ENCODE peak calls at places on chromosomes 13 and 19, in eight cellular contexts. M, F, R, U, J, G, S and C are unnamed samples.

GRCh38 chr13:108031859-108032258 is 183.5 kb downstream of the LIG4 start:
- DNase-seq in G (no peak), J (no peak), R (no peak), M (no peak), F (no peak), S (no peak), U (no peak), C (no peak)

GRCh38 chr13:23609414-23610186 is 39.4 kb downstream of the TNFRSF19 start:
- DNase-seq in G (no peak), M (no peak), R (peak), J (no peak), S (no peak), U (no peak), F (no peak), C (no peak)

GRCh38 chr13:96994849-96995243 is 570 bp upstream of the OXGR1 start:
- DNase-seq in F (no peak), J (no peak), M (no peak), G (no peak), R (no peak), U (no peak), S (no peak), C (no peak)

GRCh38 chr13:20964904-20965303 is 62.4 kb upstream of the XPO4 start:
- DNase-seq in J (no peak), F (no peak), M (no peak), S (no peak), G (no peak), U (no peak), R (no peak), C (no peak)

GRCh38 chr19:3383121-3383722 is 16.8 kb downstream of the NFIC start:
- DNase-seq in F (no peak), M (no peak), U (peak), R (peak), J (no peak), S (no peak), G (no peak), C (no peak)

GRCh38 chr19:14391156-14391821 is 10.0 kb downstream of the ADGRE5 start:
- DNase-seq in G (no peak), U (no peak), J (no peak), S (no peak), F (no peak), M (no peak), R (no peak), C (no peak)

GRCh38 chr13:28493740-28494536 is 990 bp downstream of the FLT1 start:
- DNase-seq in G (peak), R (no peak), M (no peak), F (no peak), U (no peak), S (no peak), J (peak), C (peak)

GRCh38 chr19:43290568-43291359 is 21.4 kb upstream of the PSG9 start:
- DNase-seq in R (no peak), G (no peak), S (no peak), U (no peak), M (no peak), J (peak), F (no peak), C (no peak)

GRCh38 chr13:64912141-64912540 is 2318.0 kb downstream of the PCDH9 start:
- DNase-seq in F (no peak), G (no peak), S (no peak), J (no peak), R (no peak), M (no peak), U (no peak), C (no peak)

GRCh38 chr19:9862897-9863296 is 27.8 kb downstream of the PIN1 start:
- DNase-seq in S (no peak), J (no peak), M (no peak), F (no peak), R (no peak), U (no peak), G (no peak), C (no peak)

GRCh38 chr19:5969476-5969875 is 8.5 kb downstream of the RANBP3 start:
- DNase-seq in J (no peak), F (no peak), M (no peak), S (no peak), R (no peak), G (no peak), U (no peak), C (peak)

GRCh38 chr19:11421607-11422098 is 2.5 kb upstream of the RGL3 start:
- DNase-seq in J (peak), S (no peak), R (peak), M (no peak), U (peak), F (peak), G (peak), C (peak)

GRCh38 chr13:41058229-41059070 is 2.9 kb upstream of the WBP4 start:
- DNase-seq in M (no peak), G (no peak), F (no peak), J (peak), U (no peak), S (no peak), R (no peak), C (no peak)

GRCh38 chr19:10084803-10085202 is 1.3 kb upstream of the SHFL start:
- DNase-seq in F (no peak), J (no peak), M (no peak), S (no peak), R (no peak), G (no peak), U (no peak), C (no peak)

GRCh38 chr13:112859817-112860190 is 109.2 kb upstream of the MCF2L start:
- DNase-seq in M (no peak), U (no peak), G (no peak), R (no peak), J (no peak), S (no peak), F (no peak), C (no peak)

GRCh38 chr19:57708641-57709354 is at the start of gene ZNF154:
- DNase-seq in U (peak), M (no peak), R (no peak), F (peak), S (peak), J (peak), G (no peak), C (peak)

GRCh38 chr13:45120967-45121366 is 657 bp downstream of the GTF2F2 start:
- DNase-seq in F (no peak), S (no peak), G (no peak), J (no peak), R (no peak), U (no peak), M (no peak), C (no peak)

GRCh38 chr13:30796132-30796832 is 60.9 kb downstream of the ALOX5AP start:
- DNase-seq in F (no peak), R (no peak), S (no peak), U (no peak), M (no peak), J (no peak), G (no peak), C (no peak)

GRCh38 chr19:41813911-41814310 is 17.5 kb downstream of the CEACAM3 start:
- DNase-seq in M (no peak), F (no peak), S (no peak), U (no peak), G (peak), J (no peak), R (no peak), C (no peak)

GRCh38 chr13:51146667-51147066 is 35.6 kb upstream of the C13orf42 start:
- DNase-seq in J (no peak), M (no peak), S (no peak), U (no peak), F (no peak), G (no peak), R (no peak), C (no peak)

GRCh38 chr13:43776680-43777079 is 10.1 kb downstream of the ENOX1 start:
- DNase-seq in F (no peak), M (no peak), J (no peak), U (no peak), S (no peak), R (no peak), G (no peak), C (no peak)

GRCh38 chr13:25037057-25037813 is 58.7 kb upstream of the PABPC3 start:
- DNase-seq in M (no peak), G (no peak), U (no peak), F (peak), J (peak), S (no peak), R (no peak), C (no peak)

GRCh38 chr13:86870388-86870966 is 800.7 kb upstream of the SLITRK5 start:
- DNase-seq in U (no peak), R (no peak), S (no peak), F (no peak), G (no peak), M (no peak), J (peak), C (no peak)

GRCh38 chr13:20428666-20429644 is 96.7 kb downstream of the CRYL1 start:
- DNase-seq in J (no peak), S (no peak), G (no peak), R (no peak), F (no peak), U (no peak), M (no peak), C (no peak)

GRCh38 chr19:18204394-18205179 is 745 bp upstream of the RAB3A start:
- DNase-seq in J (peak), S (no peak), M (no peak), U (no peak), G (no peak), R (peak), F (peak), C (no peak)

GRCh38 chr13:102386461-102386860 is 15.4 kb downstream of the FGF14 start:
- DNase-seq in R (no peak), G (no peak), S (no peak), M (no peak), F (no peak), J (no peak), U (no peak), C (no peak)

DNA sequence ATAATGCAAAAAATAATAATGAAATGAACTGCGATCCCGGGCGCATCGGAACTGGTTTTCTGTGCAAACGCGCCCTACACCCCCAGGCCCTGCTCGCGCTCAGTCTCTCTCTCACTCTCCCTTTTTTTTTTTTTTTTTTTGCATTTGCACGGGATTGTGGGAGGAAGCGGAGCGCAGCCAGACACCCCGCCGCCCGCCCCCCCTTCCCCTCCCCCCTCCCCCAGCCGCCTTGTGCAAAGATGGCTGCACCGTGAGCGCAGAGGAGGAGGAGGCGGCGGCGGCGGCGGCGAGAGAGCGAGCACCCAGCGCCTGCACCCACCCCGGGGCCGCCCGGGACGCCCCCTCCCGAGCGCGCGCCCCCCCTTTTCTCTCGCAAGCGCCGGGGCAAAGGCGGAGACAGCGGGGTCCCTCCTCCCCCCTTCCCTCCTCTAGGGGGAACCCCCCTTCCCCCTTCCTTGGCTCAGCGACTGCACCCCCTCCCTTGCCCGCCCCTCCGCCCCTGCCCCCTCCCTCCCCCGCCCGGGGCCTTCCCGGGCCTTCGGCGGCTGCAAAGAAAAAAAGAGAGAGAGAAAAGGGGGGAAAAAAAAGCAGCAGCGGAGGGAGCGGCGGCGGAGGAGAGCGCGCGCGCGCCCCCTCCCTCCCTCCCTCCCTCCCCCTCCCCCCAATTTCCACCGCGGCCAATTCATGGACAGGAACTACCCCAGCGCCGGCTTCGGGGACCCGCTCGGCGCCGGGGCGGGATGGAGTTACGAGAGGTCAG is at the start of gene PRR12:
- DNase-seq in U (peak), S (peak), G (peak), M (no peak), R (peak), J (peak), F (peak), C (peak)
- H3K4me3 ChIP-seq in U (peak), S (peak), G (peak), M (peak), R (peak), J (peak), F (peak), C (peak)

DNA sequence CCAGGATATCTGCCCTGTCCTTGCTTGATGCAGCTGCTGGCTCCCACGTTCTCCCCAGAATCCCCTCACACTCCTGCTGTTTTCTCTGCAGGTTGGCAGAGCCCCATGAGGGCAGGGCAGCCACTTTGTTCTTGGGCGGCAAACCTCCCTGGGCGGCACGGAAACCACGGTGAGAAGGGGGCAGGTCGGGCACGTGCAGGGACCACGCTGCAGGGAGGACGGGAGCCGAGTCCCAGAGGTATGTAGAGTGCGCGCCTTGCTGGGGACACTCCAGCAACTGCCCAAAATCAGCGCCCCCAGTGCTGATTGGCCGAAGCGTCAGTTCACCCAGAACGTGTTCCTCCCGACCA is 30.3 kb upstream of the MIER2 start:
- DNase-seq in J (no peak), M (peak), R (no peak), F (no peak), G (no peak), S (no peak), U (no peak), C (no peak)
- H3K27ac ChIP-seq in J (no peak), M (no peak), R (no peak), F (no peak), G (no peak), S (no peak), U (no peak), C (no peak)

GRCh38 chr19:45402469-45403070 is 2.3 kb downstream of the PPP1R13L start:
- DNase-seq in F (peak), J (peak), S (no peak), U (peak), G (peak), M (no peak), R (no peak), C (peak)
- H3K4me3 ChIP-seq in F (peak), J (no peak), S (no peak), U (peak), G (no peak), M (peak), R (peak), C (peak)

GRCh38 chr19:21590868-21591267 is 85.5 kb downstream of the ZNF429 start:
- DNase-seq in F (no peak), R (no peak), J (peak), G (no peak), S (no peak), U (no peak), M (no peak), C (no peak)
- H3K27ac ChIP-seq in F (no peak), R (no peak), J (peak), G (no peak), S (no peak), U (peak), M (no peak), C (no peak)